ENCODE peak calls at places on chromosomes 3 and 15, in six cellular contexts. J, C, K, Z, A and T are unnamed samples.
A peak's percentile ranks its signal among the peaks of the same experiment; 100 is the strongest.

GRCh38 chr3:184752361-184752760 is 40.5 kb upstream of the MAGEF1 start:
- DNase-seq in J (no peak), C (no peak), K (no peak), Z (no peak), A (no peak), T (no peak)

GRCh38 chr3:78926523-78926922 is 841.3 kb downstream of the ROBO1 start:
- DNase-seq in J (peak; percentile 21), C (no peak), K (no peak), Z (no peak), A (no peak), T (no peak)

GRCh38 chr3:149909923-149910322 is 60.8 kb downstream of the PFN2 start:
- DNase-seq in J (no peak), C (no peak), K (no peak), Z (no peak), A (no peak), T (no peak)

GRCh38 chr15:77168616-77169015 is 97.7 kb upstream of the TSPAN3 start:
- DNase-seq in J (peak; percentile 31), C (no peak), K (no peak), Z (no peak), A (no peak), T (no peak)

GRCh38 chr15:101501703-101502373 is 12.3 kb upstream of the PCSK6 start:
- DNase-seq in J (no peak), C (no peak), K (peak; percentile 87), Z (no peak), A (no peak), T (no peak)

GRCh38 chr15:101554115-101554915 is 64.8 kb upstream of the PCSK6 start:
- DNase-seq in J (peak; percentile 34), C (no peak), K (no peak), Z (no peak), A (no peak), T (no peak)

GRCh38 chr3:64900916-64901903 is 213.4 kb upstream of the ADAMTS9 start:
- DNase-seq in J (peak; percentile 64), C (no peak), K (peak; percentile 12), Z (no peak), A (no peak), T (no peak)

GRCh38 chr15:39198044-39198625 is 382.7 kb upstream of the THBS1 start:
- DNase-seq in J (no peak), C (no peak), K (no peak), Z (no peak), A (no peak), T (no peak)

GRCh38 chr3:9615003-9615628 is 34.2 kb upstream of the MTMR14 start:
- DNase-seq in J (no peak), C (no peak), K (no peak), Z (no peak), A (no peak), T (no peak)

GRCh38 chr3:38579551-38580449 is 69.7 kb downstream of the SCN5A start:
- DNase-seq in J (peak; percentile 42), C (peak; percentile 65), K (no peak), Z (peak; percentile 6), A (peak; percentile 29), T (peak; percentile 61)

DNA sequence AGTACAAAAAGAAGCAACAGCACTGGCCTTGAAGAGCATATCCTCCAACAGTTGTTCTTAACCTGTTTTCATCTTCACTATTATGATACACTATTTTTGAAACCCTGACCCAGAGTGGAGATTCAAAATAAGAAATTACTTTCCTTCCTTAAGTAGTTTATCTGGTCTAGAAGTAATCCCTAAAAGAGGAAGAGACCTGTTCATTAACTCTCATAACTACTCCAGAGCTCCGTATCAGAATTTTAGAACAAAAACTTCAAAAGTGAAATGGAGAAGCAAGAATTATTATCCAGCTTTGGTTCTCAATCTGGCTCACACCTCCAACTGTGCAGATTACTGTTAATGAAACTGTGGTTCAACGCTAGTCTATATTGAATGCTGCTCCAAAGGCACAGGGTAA is 5.3 kb downstream of the LCMT2 start:
- DNase-seq in J (no peak), C (no peak), K (no peak), Z (no peak), A (no peak), T (no peak)
- H3K27ac ChIP-seq in J (no peak overlapping the region), C (no peak overlapping the region), K (no peak overlapping the region), Z (no peak overlapping the region), A (no peak overlapping the region), T (no peak overlapping the region)

DNA sequence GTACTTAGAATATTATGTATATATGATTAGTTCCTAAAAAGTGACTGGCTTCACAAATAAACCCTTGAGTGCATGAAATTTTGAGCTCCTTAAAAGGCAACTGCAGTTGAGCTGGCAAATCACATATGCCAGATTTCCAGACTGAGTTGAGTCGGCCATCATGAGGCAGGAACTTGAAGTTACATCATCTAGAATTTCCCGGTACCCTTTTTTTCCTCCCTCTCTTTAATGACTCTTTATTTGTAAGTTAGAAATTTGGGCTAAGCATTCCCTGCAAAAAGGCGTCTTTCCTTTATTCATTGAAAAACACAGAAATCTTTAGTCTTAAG is 162.6 kb downstream of the FNDC3B start:
- DNase-seq in J (peak; percentile 96), C (no peak), K (no peak), Z (no peak), A (no peak), T (no peak)
- TF ChIP-seq CTCF in J (peak; percentile 20), C (no peak), K (no peak), Z (no peak), A (peak; percentile 12), T (no peak)

DNA sequence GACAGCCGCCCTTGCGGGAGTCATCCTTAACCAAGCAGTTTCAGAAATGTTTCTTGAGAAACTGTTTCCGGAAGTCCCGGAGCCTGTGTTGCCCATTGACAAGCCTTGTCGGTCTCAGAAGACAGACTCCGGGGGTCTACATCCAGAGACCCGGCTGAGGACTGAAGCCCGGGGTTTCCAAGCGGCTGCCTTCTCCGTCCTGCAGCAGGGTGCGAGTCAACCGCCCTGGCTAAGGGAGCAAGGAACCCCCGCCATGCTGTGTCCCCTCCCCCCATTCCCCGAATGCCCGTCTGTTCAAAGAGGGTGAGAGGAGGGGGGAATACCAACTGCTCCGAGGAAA is 61.5 kb downstream of the ATP1B3 start:
- DNase-seq in J (no peak), C (peak; percentile 76), K (no peak), Z (no peak), A (no peak), T (no peak)
- H3K27ac ChIP-seq in J (no peak overlapping the region), C (peak overlapping the region; percentile 72), K (no peak overlapping the region), Z (peak overlapping the region; percentile 46), A (no peak overlapping the region), T (no peak overlapping the region)

DNA sequence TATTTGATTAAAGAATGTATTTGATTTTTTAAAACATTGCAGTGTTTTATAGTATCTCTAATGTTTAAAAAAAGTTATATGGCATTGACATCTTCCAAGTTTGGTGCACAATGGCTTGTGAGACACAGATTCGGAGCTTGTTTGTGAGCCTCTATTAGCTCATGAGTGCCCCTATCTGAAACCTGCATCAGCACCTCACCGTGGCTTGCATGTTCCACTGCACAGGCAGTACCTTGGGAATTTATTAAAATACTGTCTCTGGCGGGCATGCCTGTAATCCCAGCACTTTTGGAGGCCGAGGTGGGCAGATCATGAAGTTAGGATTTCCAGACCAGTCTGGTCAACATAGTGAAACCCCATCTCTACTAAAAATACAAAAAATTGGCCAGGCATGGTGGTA is 6.8 kb upstream of the RTP2 start:
- DNase-seq in J (no peak), C (no peak), K (peak; percentile 53), Z (no peak), A (no peak), T (no peak)
- TF ChIP-seq CTCF in J (peak; percentile 11), C (no peak), K (peak; percentile 53), Z (no peak), A (no peak), T (no peak)

GRCh38 chr3:156626104-156626503 is 48.3 kb upstream of the TIPARP start:
- DNase-seq in J (no peak), C (no peak), K (no peak), Z (peak; percentile 33), A (peak; percentile 89), T (no peak)
- H3K27ac ChIP-seq in J (no peak overlapping the region), C (no peak overlapping the region), K (no peak overlapping the region), Z (no peak overlapping the region), A (peak overlapping the region; percentile 58), T (no peak overlapping the region)

DNA sequence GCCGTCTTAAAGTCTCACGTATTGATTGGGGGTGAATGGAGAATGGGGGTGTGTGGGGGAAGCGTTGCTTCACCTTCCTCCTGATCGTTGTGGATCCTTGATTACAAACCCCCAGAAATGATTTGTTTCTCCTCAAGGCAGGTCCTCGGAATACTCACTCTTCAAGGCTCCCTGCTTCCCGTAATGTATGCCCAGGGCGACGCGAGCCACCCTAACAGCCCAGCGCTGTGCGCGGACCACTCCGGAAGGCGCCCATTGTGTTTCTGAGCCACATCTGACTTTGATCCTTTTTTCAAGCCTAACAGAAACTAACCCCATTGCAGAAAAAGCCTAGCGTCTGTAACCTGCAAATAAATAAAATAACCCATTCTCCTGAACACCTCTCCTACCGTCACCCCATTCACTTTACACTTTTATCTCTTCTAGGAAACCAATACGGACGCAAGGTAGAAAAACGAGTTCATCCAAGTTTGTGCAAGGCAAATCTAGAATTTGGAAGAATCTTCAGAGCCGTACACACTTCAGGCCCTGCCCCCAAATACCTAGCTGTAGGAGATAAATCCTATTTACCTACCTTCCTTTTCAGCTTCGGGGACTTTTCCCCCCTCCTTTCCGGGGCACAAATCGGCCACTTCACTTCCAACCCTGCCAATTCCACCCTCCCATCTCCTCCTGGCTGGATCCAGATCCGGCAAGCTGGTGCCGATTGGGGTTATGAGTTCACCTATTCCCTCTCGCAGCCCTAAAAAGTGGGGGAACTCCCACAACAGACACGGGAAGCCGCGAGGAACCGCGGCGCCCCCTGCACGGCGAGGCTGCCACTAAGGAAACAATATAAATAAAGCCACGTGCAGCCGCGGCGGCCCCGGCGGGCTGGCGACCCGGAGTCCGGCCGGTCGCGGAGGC is 1.1 kb downstream of the PRTG start:
- DNase-seq in J (no peak), C (no peak), K (peak; percentile 72), Z (no peak), A (peak; percentile 67), T (no peak)
- TF ChIP-seq CTCF in J (no peak), C (no peak), K (no peak), Z (no peak), A (no peak), T (no peak)

DNA sequence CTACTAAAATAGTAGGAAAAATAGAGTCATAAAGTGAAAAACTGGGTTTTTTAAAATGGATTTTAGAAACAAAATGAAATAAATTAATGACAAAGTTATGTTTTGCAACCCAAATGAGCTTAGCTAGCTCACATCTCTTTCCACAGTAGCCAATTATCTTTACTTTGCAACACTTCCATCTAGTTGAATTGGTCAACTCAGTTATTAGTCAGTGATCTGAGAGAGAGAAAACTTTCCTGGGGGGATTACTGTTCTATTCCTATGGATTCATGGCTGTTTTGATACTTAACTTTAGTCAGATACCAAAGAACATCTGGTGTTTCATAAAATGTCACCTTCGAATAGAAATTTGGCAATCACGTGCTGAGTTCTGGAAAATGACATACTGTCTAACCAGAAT is 45.0 kb upstream of the CCDC80 start:
- DNase-seq in J (no peak), C (no peak), K (no peak), Z (no peak), A (no peak), T (no peak)
- H3K27ac ChIP-seq in J (no peak overlapping the region), C (no peak overlapping the region), K (no peak overlapping the region), Z (no peak overlapping the region), A (no peak overlapping the region), T (no peak overlapping the region)

DNA sequence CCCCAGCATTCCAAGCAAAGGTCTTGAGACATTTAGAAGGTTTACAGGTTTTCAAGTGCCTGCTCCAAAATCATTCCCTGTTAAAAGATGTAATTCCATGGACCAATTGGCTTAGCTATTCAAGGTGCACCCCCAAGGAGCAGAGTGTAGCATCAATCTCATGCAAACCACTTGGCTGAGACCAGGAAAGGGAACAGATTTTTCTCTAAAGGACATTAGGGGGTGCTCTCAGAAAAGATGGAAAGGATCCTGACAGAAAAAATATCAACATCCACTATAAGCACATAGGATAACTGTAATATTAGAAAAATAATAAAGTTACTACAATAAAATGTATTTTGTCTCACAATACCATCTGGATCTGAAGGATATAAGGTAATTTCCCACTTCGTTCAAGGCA is 328.0 kb upstream of the CDIN1 start:
- DNase-seq in J (no peak), C (no peak), K (peak; percentile 22), Z (no peak), A (no peak), T (no peak)
- TF ChIP-seq CTCF in J (no peak), C (no peak), K (no peak), Z (no peak), A (no peak), T (no peak)